ENCODE peak calls at places on chromosomes 5 and 9, in ten cellular contexts. X is PC-3; A is CD8-positive, alpha-beta T cell; D is OCI-LY7; P is A549; N is kidney; G is keratinocyte; Z is cardiac muscle cell; K is CD8-positive, alpha-beta memory T cell; H is heart left ventricle. S is an unnamed sample.

GRCh38 chr9:133523096-133523495 is 1.7 kb downstream of the MYMK start:
- DNase-seq in X (no peak), A (no peak), D (no peak), P (no peak), N (peak; percentile 45), G (no peak), Z (no peak), K (no peak), H (peak; percentile 35), S (no peak)

GRCh38 chr9:95379630-95380029 is 62.1 kb upstream of the FANCC start:
- DNase-seq in X (no peak), A (no peak), D (peak; percentile 45), P (no peak), N (no peak), G (no peak), Z (no peak), K (peak; percentile 5), H (no peak), S (no peak)

GRCh38 chr9:109329274-109330258 is 8.7 kb upstream of the EPB41L4B start:
- DNase-seq in X (peak; percentile 81), A (no peak), D (no peak), P (no peak), N (peak; percentile 85), G (no peak), Z (peak; percentile 30), K (no peak), H (no peak), S (no peak)

GRCh38 chr9:115686069-115686468 is 467.5 kb upstream of the PAPPA start:
- DNase-seq in X (no peak), A (no peak), D (no peak), P (no peak), N (no peak), G (no peak), Z (no peak), K (no peak), H (no peak), S (no peak)

GRCh38 chr5:128844354-128844923 is 120.8 kb upstream of the SLC27A6 start:
- DNase-seq in X (peak; percentile 63), A (no peak), D (no peak), P (peak; percentile 11), N (no peak), G (no peak), Z (peak; percentile 56), K (no peak), H (no peak), S (no peak)

GRCh38 chr9:134371731-134372130 is 45.5 kb downstream of the RXRA start:
- DNase-seq in X (no peak), A (no peak), D (no peak), P (no peak), N (no peak), G (no peak), Z (no peak), K (no peak), H (peak; percentile 91), S (peak; percentile 94)

GRCh38 chr5:79552984-79553383 is 39.0 kb upstream of the HOMER1 start:
- DNase-seq in X (no peak), A (no peak), D (no peak), P (no peak), N (no peak), G (no peak), Z (no peak), K (no peak), H (no peak), S (no peak)

GRCh38 chr5:139104577-139105271 is 93.4 kb downstream of the SIL1 start:
- DNase-seq in X (peak; percentile 3), A (no peak), D (no peak), P (no peak), N (peak; percentile 78), G (no peak), Z (no peak), K (no peak), H (no peak), S (no peak)

GRCh38 chr5:10331341-10331796 is 22.1 kb upstream of the MARCHF6 start:
- DNase-seq in X (peak; percentile 63), A (no peak), D (no peak), P (no peak), N (no peak), G (no peak), Z (no peak), K (no peak), H (peak; percentile 75), S (no peak)

GRCh38 chr5:163916376-163916775 is 411.0 kb downstream of the MAT2B start:
- DNase-seq in X (no peak), A (no peak), D (peak; percentile 92), P (no peak), N (no peak), G (no peak), Z (no peak), K (peak; percentile 39), H (no peak), S (no peak)

GRCh38 chr5:150836064-150836463 is 10.3 kb upstream of the IRGM start:
- DNase-seq in X (no peak), A (no peak), D (no peak), P (no peak), N (no peak), G (no peak), Z (no peak), K (no peak), H (no peak), S (no peak)

GRCh38 chr5:175800656-175801081 is 70.7 kb upstream of the CPLX2 start:
- DNase-seq in X (peak; percentile 76), A (no peak), D (no peak), P (no peak), N (no peak), G (no peak), Z (no peak), K (no peak), H (no peak), S (no peak)

GRCh38 chr9:101030022-101030391 is 1.5 kb downstream of the PLPPR1 start:
- DNase-seq in X (no peak), A (no peak), D (no peak), P (no peak), N (no peak), G (no peak), Z (no peak), K (no peak), H (no peak), S (no peak)

GRCh38 chr9:101027246-101027645 is 1.3 kb upstream of the PLPPR1 start:
- DNase-seq in X (no peak), A (no peak), D (no peak), P (no peak), N (no peak), G (no peak), Z (no peak), K (no peak), H (no peak), S (no peak)

GRCh38 chr9:101027733-101028345 is 688 bp upstream of the PLPPR1 start:
- DNase-seq in X (no peak), A (no peak), D (no peak), P (no peak), N (no peak), G (no peak), Z (no peak), K (no peak), H (no peak), S (no peak)

GRCh38 chr9:101029300-101030021 is 934 bp downstream of the PLPPR1 start:
- DNase-seq in X (no peak), A (no peak), D (no peak), P (no peak), N (no peak), G (no peak), Z (peak; percentile 26), K (no peak), H (peak; percentile 33), S (no peak)

DNA sequence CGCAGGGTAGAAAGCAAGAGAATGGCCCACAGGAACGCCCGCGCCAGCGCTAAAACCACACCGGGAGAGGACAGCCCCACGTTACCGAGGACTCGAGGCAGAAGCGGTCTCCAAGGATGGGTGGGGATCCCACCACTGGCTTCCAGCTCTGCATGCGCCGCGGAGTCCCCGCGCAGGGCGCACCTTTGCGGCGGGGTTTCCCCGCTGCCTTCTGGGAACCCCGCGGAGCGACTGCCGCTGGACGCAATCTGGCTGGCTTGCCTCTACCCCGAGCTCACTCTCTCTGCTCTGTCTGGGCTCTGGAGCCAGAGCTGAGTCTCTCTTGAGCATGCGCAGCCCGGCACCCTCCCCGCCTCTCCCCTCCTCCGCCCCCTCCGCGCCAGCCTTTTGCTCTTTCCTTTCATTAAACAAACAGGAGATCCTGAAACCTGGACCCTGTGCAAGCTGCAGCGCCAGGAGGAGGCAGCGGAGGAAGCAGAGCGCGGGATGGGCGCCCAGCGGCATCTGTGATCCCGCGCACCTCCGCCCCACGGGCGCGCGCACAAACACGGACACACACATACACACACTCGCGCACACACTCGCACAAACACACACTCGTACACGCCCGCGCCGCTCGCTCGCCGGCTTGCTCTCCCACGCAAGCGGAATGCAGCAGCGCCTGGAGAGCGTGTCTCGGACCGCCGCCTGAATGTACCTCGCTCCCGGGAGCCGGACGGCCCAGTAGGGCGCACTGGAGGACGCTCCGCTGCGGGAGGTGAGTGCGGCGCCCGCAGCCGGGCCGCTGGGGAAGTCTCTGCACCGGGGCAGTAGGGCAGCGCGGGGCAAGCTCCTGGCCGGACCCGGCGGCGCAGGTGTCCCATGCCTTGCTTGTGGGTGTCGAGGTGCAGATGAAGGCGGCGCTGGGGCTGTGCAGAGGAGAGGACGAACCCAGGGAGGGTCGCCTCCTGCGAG is at the start of gene PLPPR1:
- DNase-seq in X (no peak), A (no peak), D (no peak), P (peak; percentile 44), N (peak; percentile 78), G (no peak), Z (peak; percentile 89), K (no peak), H (peak; percentile 61), S (peak; percentile 66)
- H3K4me3 ChIP-seq in X (no peak within 1 kb of the TSS), A (no peak within 1 kb of the TSS), D (no peak within 1 kb of the TSS), P (peak within 1 kb of the TSS; percentile 70), N (peak within 1 kb of the TSS; percentile 59), G (peak within 1 kb of the TSS; percentile 57), Z (peak within 1 kb of the TSS; percentile 78), K (no peak within 1 kb of the TSS), H (peak within 1 kb of the TSS; percentile 51), S (no peak within 1 kb of the TSS)

DNA sequence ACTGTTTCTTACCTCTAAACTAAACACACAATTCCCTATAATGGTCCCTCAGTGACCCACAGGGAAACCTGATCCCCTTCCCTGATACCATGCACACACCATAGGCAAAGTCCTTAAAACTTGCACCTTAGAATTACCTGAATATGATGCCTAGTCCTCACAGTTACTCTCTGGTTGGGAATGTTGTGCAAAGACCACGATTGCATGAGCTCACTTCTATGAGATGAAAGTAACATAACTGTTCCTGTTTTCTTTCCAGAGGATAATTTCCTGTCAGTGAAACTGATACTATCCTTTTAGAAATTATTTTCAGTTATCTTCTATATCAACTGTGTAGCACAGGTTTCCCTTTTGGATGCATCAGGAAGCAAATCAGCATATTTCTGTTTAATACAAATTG is 51.4 kb upstream of the TNFAIP8 start:
- DNase-seq in X (no peak), A (no peak), D (no peak), P (no peak), N (no peak), G (no peak), Z (no peak), K (no peak), H (no peak), S (no peak)
- H3K9me3 ChIP-seq in X (no peaks in the 10 kb centered on the region), A (no peaks in the 10 kb centered on the region), D (peaks cover 11% of the 10 kb centered on the region), P (no peaks in the 10 kb centered on the region), N (no peaks in the 10 kb centered on the region), G (no peaks in the 10 kb centered on the region), Z (no peaks in the 10 kb centered on the region), K (no peaks in the 10 kb centered on the region), H (no peaks in the 10 kb centered on the region), S (no peaks in the 10 kb centered on the region)

GRCh38 chr9:87427851-87428506 is 69.7 kb upstream of the DAPK1 start:
- DNase-seq in X (peak; percentile 32), A (no peak), D (no peak), P (no peak), N (no peak), G (no peak), Z (no peak), K (no peak), H (no peak), S (no peak)
- H3K4me3 ChIP-seq in X (no peak overlapping the region), A (no peak overlapping the region), D (no peak overlapping the region), P (no peak overlapping the region), N (no peak overlapping the region), G (no peak overlapping the region), Z (no peak overlapping the region), K (no peak overlapping the region), H (no peak overlapping the region), S (no peak overlapping the region)

GRCh38 chr5:141359790-141360426 is at the start of gene PCDHGB2:
- DNase-seq in X (peak; percentile 63), A (no peak), D (peak; percentile 85), P (no peak), N (no peak), G (no peak), Z (peak; percentile 3), K (no peak), H (no peak), S (no peak)
- H3K9me3 ChIP-seq in X (no peaks in the 10 kb centered on the region), A (peaks cover 11% of the 10 kb centered on the region), D (no peaks in the 10 kb centered on the region), P (peaks cover 65% of the 10 kb centered on the region), N (peaks cover 88% of the 10 kb centered on the region), G (peaks cover 15% of the 10 kb centered on the region), Z (peaks cover 3% of the 10 kb centered on the region), K (peaks cover 7% of the 10 kb centered on the region), H (peaks cover 8% of the 10 kb centered on the region), S (peaks cover 98% of the 10 kb centered on the region)